ENCODE peak calls at places on chromosomes 3 and 15, in seven cellular contexts. Q is DMS153; D is NCI-H1417; B is left ventricle myocardium inferior; H is T-helper 17 cell; C is neural crest cell; J is naive thymus-derived CD4-positive, alpha-beta T cell. G is an unnamed sample.

GRCh38 chr3:112101946-112102345 is 15.8 kb downstream of the C3orf52 start:
- DNase-seq in C (no peak), J (no peak), Q (no peak), B (no peak), D (no peak), H (no peak), G (no peak)

GRCh38 chr3:67176396-67176795 is 178.3 kb downstream of the KBTBD8 start:
- DNase-seq in Q (no peak), J (no peak), H (no peak), B (no peak), D (no peak), C (no peak), G (no peak)

GRCh38 chr15:90165659-90166489 is 35.3 kb upstream of the SEMA4B start:
- DNase-seq in D (peak; percentile 56), B (no peak), Q (peak; percentile 92), C (no peak), H (no peak), J (no peak), G (no peak)

GRCh38 chr3:78765671-78766485 is 1001.9 kb downstream of the ROBO1 start:
- DNase-seq in D (no peak), J (no peak), C (no peak), B (no peak), Q (peak; percentile 69), H (no peak), G (no peak)

GRCh38 chr3:64074091-64074490 is 50.8 kb upstream of the PSMD6 start:
- DNase-seq in D (no peak), Q (no peak), B (no peak), C (no peak), J (no peak), H (no peak), G (no peak)

GRCh38 chr15:58957101-58957973 is 23.9 kb upstream of the SLTM start:
- DNase-seq in C (peak; percentile 60), J (peak; percentile 69), Q (peak; percentile 8), H (peak; percentile 43), D (peak; percentile 35), B (no peak), G (no peak)

GRCh38 chr3:100650651-100651611 is 41.5 kb downstream of the ADGRG7 start:
- DNase-seq in B (no peak), Q (no peak), D (no peak), J (peak; percentile 23), C (no peak), H (no peak), G (no peak)

GRCh38 chr3:141294848-141295247 is 63.2 kb downstream of the PXYLP1 start:
- DNase-seq in D (no peak), C (no peak), B (no peak), Q (no peak), J (no peak), H (no peak), G (no peak)

GRCh38 chr15:72168131-72168825 is 29.3 kb downstream of the GRAMD2A start:
- DNase-seq in H (no peak), D (no peak), B (peak; percentile 28), Q (no peak), C (no peak), J (no peak), G (no peak)

GRCh38 chr3:72231439-72232196 is 446.7 kb upstream of the PROK2 start:
- DNase-seq in B (no peak), C (no peak), H (no peak), Q (no peak), J (no peak), D (no peak), G (no peak)

GRCh38 chr15:83585770-83586169 is 68.2 kb upstream of the ADAMTSL3 start:
- DNase-seq in C (no peak), D (no peak), J (no peak), Q (no peak), H (no peak), B (no peak), G (no peak)

GRCh38 chr15:50187997-50188396 is 6.0 kb downstream of the SLC27A2 start:
- DNase-seq in B (no peak), J (no peak), D (no peak), C (no peak), Q (no peak), H (no peak), G (no peak)

GRCh38 chr3:49501258-49501609 is 31.2 kb downstream of the DAG1 start:
- DNase-seq in D (no peak), C (no peak), H (no peak), B (no peak), Q (no peak), J (no peak), G (no peak)

GRCh38 chr3:119697394-119697793 is 5.4 kb upstream of the CFAP91 start:
- DNase-seq in B (no peak), D (no peak), H (no peak), Q (no peak), C (no peak), J (no peak), G (no peak)

GRCh38 chr3:51995346-51996156 is at the start of gene RPL29:
- DNase-seq in J (peak; percentile 94), B (peak; percentile 90), C (peak; percentile 85), D (peak; percentile 85), H (peak; percentile 88), Q (peak; percentile 71), G (peak; percentile 88)

GRCh38 chr3:134753999-134754742 is 40.9 kb upstream of the EPHB1 start:
- DNase-seq in Q (no peak), B (no peak), D (no peak), H (no peak), C (no peak), J (no peak), G (no peak)

GRCh38 chr15:51982013-51982769 is 10.6 kb upstream of the LEO1 start:
- DNase-seq in C (no peak), Q (peak; percentile 63), B (no peak), D (peak; percentile 1), H (no peak), J (peak; percentile 68), G (peak; percentile 46)

GRCh38 chr15:71572452-71573053 is 237.8 kb upstream of the NR2E3 start:
- DNase-seq in H (no peak), J (no peak), C (no peak), Q (no peak), D (no peak), B (no peak), G (no peak)

GRCh38 chr15:65789105-65789504 is 3.0 kb downstream of the DENND4A start:
- DNase-seq in C (no peak), J (no peak), B (no peak), H (no peak), D (no peak), Q (no peak), G (no peak)

GRCh38 chr15:85474700-85475316 is 94.4 kb downstream of the AKAP13 start:
- DNase-seq in D (no peak), C (no peak), H (no peak), J (no peak), Q (no peak), B (no peak), G (no peak)

GRCh38 chr3:156150434-156151066 is 30.2 kb downstream of the KCNAB1 start:
- DNase-seq in C (peak; percentile 34), B (no peak), Q (peak; percentile 51), H (peak; percentile 10), J (peak; percentile 45), D (peak; percentile 66), G (no peak)

GRCh38 chr3:122982202-122983185 is 45.1 kb downstream of the SEMA5B start:
- DNase-seq in B (peak; percentile 48), D (no peak), C (no peak), J (no peak), H (no peak), Q (no peak), G (no peak)

GRCh38 chr3:141426404-141427034 is 58.2 kb downstream of the ZBTB38 start:
- DNase-seq in B (peak; percentile 86), D (no peak), J (no peak), Q (peak; percentile 21), C (no peak), H (no peak), G (no peak)

GRCh38 chr3:81242871-81243270 is 518.6 kb downstream of the GBE1 start:
- DNase-seq in J (no peak), H (no peak), B (no peak), D (no peak), C (no peak), Q (no peak), G (no peak)

GRCh38 chr3:94614192-94614591 is 551.3 kb downstream of the NSUN3 start:
- DNase-seq in D (no peak), B (no peak), Q (no peak), J (no peak), H (no peak), C (no peak), G (no peak)

GRCh38 chr3:114079761-114080160 is 23.2 kb downstream of the QTRT2 start:
- DNase-seq in D (no peak), Q (no peak), B (no peak), C (no peak), H (no peak), J (no peak), G (no peak)

GRCh38 chr3:177578488-177578887 is 381.2 kb upstream of the TBL1XR1 start:
- DNase-seq in H (no peak), C (no peak), B (no peak), D (no peak), J (no peak), Q (no peak), G (no peak)

GRCh38 chr15:89167267-89168176 is 53.9 kb downstream of the RLBP1 start:
- DNase-seq in C (no peak), H (no peak), D (no peak), Q (no peak), J (no peak), B (no peak), G (no peak)

GRCh38 chr3:69425249-69425648 is 39.4 kb upstream of the FRMD4B start:
- DNase-seq in D (no peak), B (no peak), J (peak; percentile 3), C (peak; percentile 14), H (no peak), Q (no peak), G (no peak)

GRCh38 chr15:48803877-48804276 is 7.0 kb downstream of the CEP152 start:
- DNase-seq in H (no peak), J (no peak), D (no peak), B (no peak), C (no peak), Q (no peak), G (no peak)

GRCh38 chr3:16316847-16317560 is 52.0 kb downstream of the OXNAD1 start:
- DNase-seq in J (no peak), D (no peak), Q (no peak), C (no peak), H (no peak), B (no peak), G (no peak)

G was measured in D721Med.